ENCODE peak calls at places on chromosomes 4 and X, in six cellular contexts. H is GM12892, P is GM12891, X is vagina, I is suprapubic skin, B is prostate gland. L is an unnamed sample.

GRCh38 chr4:82201805-82202636 is 171.8 kb downstream of the HNRNPD start:
- DNase-seq in H (no peak), P (no peak), X (no peak), I (no peak), B (peak; percentile 16), L (no peak)

GRCh38 chr4:165609653-165610052 is 230.8 kb downstream of the CPE start:
- DNase-seq in H (no peak), P (no peak), X (no peak), I (no peak), B (no peak), L (no peak)

GRCh38 chr4:180618396-180618795 is 1624.8 kb upstream of the TENM3 start:
- DNase-seq in H (no peak), P (no peak), X (no peak), I (no peak), B (no peak), L (no peak)

GRCh38 chr4:122012735-122013134 is 60.9 kb upstream of the TRPC3 start:
- DNase-seq in H (no peak), P (no peak), X (no peak), I (no peak), B (no peak), L (no peak)

GRCh38 chr4:107777890-107778289 is 46.8 kb upstream of the SGMS2 start:
- DNase-seq in H (no peak), P (no peak), X (no peak), I (no peak), B (no peak), L (no peak)

GRCh38 chr4:82711158-82711785 is 87.3 kb downstream of the SCD5 start:
- DNase-seq in H (no peak), P (no peak), X (peak; percentile 77), I (no peak), B (no peak), L (no peak)

GRCh38 chr4:176238819-176239218 is 30.2 kb downstream of the ASB5 start:
- DNase-seq in H (no peak), P (no peak), X (no peak), I (no peak), B (no peak), L (no peak)

GRCh38 chr4:140789752-140790151 is 33.6 kb upstream of the TBC1D9 start:
- DNase-seq in H (no peak), P (no peak), X (no peak), I (no peak), B (no peak), L (no peak)

GRCh38 chrX:108186811-108187210 is 95.2 kb downstream of the ATG4A start:
- DNase-seq in H (no peak), P (no peak), X (no peak), I (no peak), B (no peak), L (no peak)

GRCh38 chrX:134246282-134246681 is 9.3 kb downstream of the CCDC160 start:
- DNase-seq in H (no peak), P (no peak), X (no peak), I (no peak), B (no peak), L (no peak)

GRCh38 chr4:124884316-124884715 is 171.8 kb upstream of the ANKRD50 start:
- DNase-seq in H (no peak), P (no peak), X (no peak), I (no peak), B (no peak), L (no peak)

GRCh38 chrX:50066318-50066937 is 134.4 kb downstream of the AKAP4 start:
- DNase-seq in H (no peak), P (no peak), X (no peak), I (no peak), B (no peak), L (no peak)
- TF ChIP-seq POLR2AphosphoS5 in H (no peak), P (no peak), X (no peak), I (no peak), B (no peak), L (no peak)

DNA sequence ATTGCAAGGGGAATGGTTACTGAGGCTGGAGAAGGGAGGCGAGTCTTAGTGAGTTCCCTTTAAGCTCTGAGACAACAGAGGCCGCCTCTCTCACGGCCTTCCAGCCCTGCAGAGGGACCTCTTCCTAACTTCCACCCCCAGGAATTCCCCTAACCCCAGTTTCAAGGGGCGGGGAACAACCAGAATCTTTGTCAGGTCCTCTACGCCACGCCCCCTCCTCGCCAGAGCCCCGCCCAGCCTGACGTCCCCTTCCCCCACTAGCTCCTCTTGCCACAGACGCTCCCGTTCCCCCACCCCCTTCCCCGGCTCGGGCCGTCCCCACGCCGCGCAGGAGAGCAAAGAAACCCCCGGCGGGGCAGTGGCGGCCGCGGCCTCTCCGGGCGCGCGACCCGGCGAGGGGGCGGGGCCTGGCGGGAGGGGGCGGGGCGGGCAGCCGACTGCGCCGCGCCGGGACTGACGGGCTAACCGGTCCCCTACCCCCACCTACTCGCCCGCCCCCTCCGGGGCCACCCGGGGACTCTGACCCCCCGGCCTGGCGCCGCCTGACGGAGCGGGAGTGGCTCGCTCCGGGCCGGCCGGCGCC is 12.2 kb upstream of the TMEM156 start:
- DNase-seq in H (peak; percentile 67), P (peak; percentile 59), X (peak; percentile 92), I (peak; percentile 95), B (peak; percentile 82), L (peak; percentile 99)
- TF ChIP-seq POLR2AphosphoS5 in H (peak; percentile 58), P (peak; percentile 70), X (peak; percentile 44), I (no peak), B (peak; percentile 25), L (peak; percentile 74)

GRCh38 chr4:41881931-41882621 is 53.2 kb upstream of the TMEM33 start:
- DNase-seq in H (no peak), P (no peak), X (no peak), I (no peak), B (no peak), L (peak; percentile 76)

GRCh38 chr4:41880840-41881831 is 54.1 kb upstream of the TMEM33 start:
- DNase-seq in H (no peak), P (no peak), X (no peak), I (no peak), B (no peak), L (peak; percentile 69)

GRCh38 chr4:41883988-41884737 is 51.1 kb upstream of the TMEM33 start:
- DNase-seq in H (no peak), P (no peak), X (no peak), I (no peak), B (no peak), L (no peak)

GRCh38 chr4:41880022-41880837 is 55.0 kb upstream of the TMEM33 start:
- DNase-seq in H (no peak), P (no peak), X (no peak), I (no peak), B (no peak), L (peak; percentile 58)

GRCh38 chr4:41882622-41883347 is 52.4 kb upstream of the TMEM33 start:
- DNase-seq in H (peak; percentile 68), P (peak; percentile 68), X (no peak), I (no peak), B (peak; percentile 15), L (peak; percentile 89)
- TF ChIP-seq POLR2AphosphoS5 in H (no peak), P (no peak), X (no peak), I (no peak), B (no peak), L (no peak)

DNA sequence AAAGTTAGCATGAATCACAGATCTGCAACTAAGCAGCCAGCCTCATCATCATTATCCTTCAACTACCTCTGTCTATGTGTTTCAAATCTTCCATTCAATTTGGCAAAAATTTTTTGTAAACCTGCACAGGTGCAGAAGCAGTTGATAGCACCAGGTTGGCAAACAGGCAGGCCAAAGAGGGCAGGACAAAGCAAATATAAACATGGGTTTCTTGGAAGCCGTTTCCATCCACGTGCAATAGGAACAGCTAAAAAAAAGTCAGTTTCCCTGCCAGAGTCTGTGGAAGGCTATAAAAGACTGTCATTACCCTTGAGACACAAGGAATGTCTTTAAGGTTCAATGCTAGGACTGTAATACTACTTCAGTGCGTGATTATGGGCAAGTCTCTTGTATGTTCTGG is 253.2 kb downstream of the PDHA2 start:
- DNase-seq in H (no peak), P (no peak), X (no peak), I (no peak), B (no peak), L (no peak)
- TF ChIP-seq POLR2AphosphoS5 in H (no peak), P (no peak), X (no peak), I (no peak), B (no peak), L (no peak)

DNA sequence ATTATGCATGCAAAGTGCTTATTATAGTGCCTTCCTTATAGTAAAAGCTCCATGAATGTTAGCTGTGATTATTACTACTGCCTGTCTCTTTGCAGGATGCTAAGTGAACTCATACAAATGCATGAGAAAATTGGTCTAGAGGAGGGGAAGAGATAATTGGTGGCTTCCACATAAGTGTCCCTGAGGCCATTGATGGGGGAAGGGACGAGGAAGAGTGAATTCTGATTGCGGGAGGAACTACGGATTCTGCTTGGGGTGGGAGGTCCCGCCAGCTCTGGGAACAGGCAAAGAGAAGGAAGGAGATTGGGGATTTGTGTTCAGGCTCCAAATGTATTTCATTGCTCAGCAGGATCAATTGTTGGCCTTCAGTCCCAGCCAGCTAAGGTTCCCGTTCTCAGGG is 11.6 kb upstream of the ARHGAP36 start:
- DNase-seq in H (no peak), P (no peak), X (peak; percentile 40), I (no peak), B (no peak), L (no peak)
- TF ChIP-seq POLR2AphosphoS5 in H (no peak), P (no peak), X (no peak), I (no peak), B (no peak), L (no peak)

GRCh38 chr4:102827674-102828496 is 534 bp upstream of the UBE2D3 start:
- DNase-seq in H (peak; percentile 56), P (peak; percentile 61), X (peak; percentile 100), I (peak; percentile 100), B (peak; percentile 99), L (peak; percentile 99)

GRCh38 chr4:102825261-102826071 is 1.9 kb downstream of the UBE2D3 start:
- DNase-seq in H (no peak), P (no peak), X (no peak), I (no peak), B (peak; percentile 39), L (no peak)

GRCh38 chr4:102826890-102827673 is at the start of gene UBE2D3:
- DNase-seq in H (peak; percentile 30), P (peak; percentile 30), X (peak; percentile 94), I (peak; percentile 98), B (peak; percentile 87), L (peak; percentile 99)

GRCh38 chr4:102824398-102824797 is 3.0 kb downstream of the UBE2D3 start:
- DNase-seq in H (no peak), P (no peak), X (no peak), I (no peak), B (no peak), L (no peak)

DNA sequence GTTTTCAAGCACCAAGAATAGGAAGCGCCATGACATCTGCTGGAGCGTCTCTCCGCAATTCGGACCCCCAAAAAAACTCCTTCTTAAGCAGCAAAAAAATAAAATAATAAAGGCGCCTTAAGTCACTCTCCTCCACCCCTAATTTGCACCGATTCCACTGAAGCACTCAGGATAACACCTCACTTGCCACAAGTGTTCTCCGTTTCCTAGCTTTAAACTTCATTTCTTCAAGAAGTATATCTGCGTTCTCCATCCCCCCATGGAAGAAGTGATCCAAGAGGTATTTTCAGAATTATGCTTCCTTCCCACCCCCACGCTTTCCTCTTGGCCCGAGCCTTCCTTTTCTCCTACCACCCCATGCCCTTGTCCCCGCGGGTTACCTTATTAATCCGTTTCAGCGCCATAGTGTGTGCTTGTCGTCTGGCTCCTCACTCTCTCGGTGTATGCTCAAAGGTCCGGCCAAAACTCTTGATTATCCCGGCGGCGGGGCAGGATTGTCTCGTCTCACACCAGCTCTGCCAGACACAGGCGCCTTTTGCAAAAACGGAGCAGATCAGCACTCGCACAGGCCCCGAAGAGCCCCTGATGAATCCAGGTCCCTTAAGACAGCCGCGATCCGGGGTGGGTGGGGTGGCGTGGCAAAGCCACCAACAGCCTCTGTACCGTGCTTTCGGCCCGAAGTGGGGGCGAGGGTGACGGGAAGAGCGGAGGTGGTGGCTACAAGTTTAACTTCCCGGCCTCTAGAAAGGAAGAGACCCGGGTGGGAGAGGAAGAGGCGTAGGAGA is 1.1 kb downstream of the UBE2D3 start:
- DNase-seq in H (no peak), P (no peak), X (no peak), I (no peak), B (no peak), L (no peak)
- TF ChIP-seq POLR2AphosphoS5 in H (no peak), P (no peak), X (no peak), I (no peak), B (no peak), L (no peak)

L was measured in spleen.